ENCODE peak calls at places on chromosomes 16 and 17, in six cellular contexts. X is tibial nerve; V is psoas muscle; K is ACHN; J is activated CD4-positive, alpha-beta T cell treated with anti-CD3 and anti-CD28 coated beads, Interleukin-2, amount 50 U/mL, for 4 hours; F is skeletal muscle cell. I is an unnamed sample.

GRCh38 chr17:10171581-10171981 is 26.8 kb downstream of the GAS7 start:
- DNase-seq in X (no peak), V (no peak), K (no peak), J (no peak), F (no peak), I (no peak)

GRCh38 chr17:48429156-48429555 is 858 bp downstream of the SKAP1 start:
- DNase-seq in X (no peak), V (no peak), K (no peak), J (no peak), F (no peak), I (no peak)

GRCh38 chr16:1981398-1981836 is at the start of gene NOXO1:
- DNase-seq in X (no peak), V (no peak), K (no peak), J (no peak), F (no peak), I (no peak)

GRCh38 chr17:2718150-2718938 is 6.8 kb upstream of the CLUH start:
- DNase-seq in X (no peak), V (peak), K (no peak), J (no peak), F (no peak), I (no peak)

GRCh38 chr16:11135167-11135973 is 120.6 kb downstream of the SOCS1 start:
- DNase-seq in X (peak), V (peak), K (no peak), J (no peak), F (no peak), I (no peak)

GRCh38 chr16:81567987-81568748 is 123.6 kb downstream of the CMIP start:
- DNase-seq in X (no peak), V (no peak), K (peak), J (peak), F (no peak), I (peak)

GRCh38 chr17:13029340-13029739 is 11.5 kb upstream of the ELAC2 start:
- DNase-seq in X (no peak), V (no peak), K (no peak), J (no peak), F (no peak), I (no peak)

GRCh38 chr16:23407436-23408125 is 45.4 kb downstream of the COG7 start:
- DNase-seq in X (no peak), V (no peak), K (no peak), J (no peak), F (no peak), I (no peak)

GRCh38 chr17:39668141-39668924 is at the start of gene PNMT:
- DNase-seq in X (peak), V (peak), K (peak), J (peak), F (no peak), I (peak)

GRCh38 chr17:76546556-76547182 is 6.8 kb downstream of the PRCD start:
- DNase-seq in X (no peak), V (no peak), K (no peak), J (no peak), F (peak), I (peak)

GRCh38 chr17:78781339-78782304 is at the start of gene CYTH1:
- DNase-seq in X (no peak), V (peak), K (peak), J (no peak), F (no peak), I (peak)

GRCh38 chr17:40311575-40311974 is 2.6 kb downstream of the RARA start:
- DNase-seq in X (no peak), V (peak), K (peak), J (no peak), F (no peak), I (peak)